ENCODE peak calls at places on chromosomes 11 and 22, in seven cellular contexts. R, A, D, G, J, P and B are unnamed samples.

GRCh38 chr11:79421820-79422219 is 19.0 kb downstream of the TENM4 start:
- DNase-seq in G (no peak), P (no peak), J (no peak), A (no peak), D (no peak), R (no peak), B (no peak)

GRCh38 chr11:63613517-63614135 is 607 bp downstream of the PLAAT3 start:
- DNase-seq in G (peak; percentile 38), J (peak; percentile 64), D (peak; percentile 48), A (peak; percentile 62), P (no peak), R (peak; percentile 16), B (no peak)

GRCh38 chr22:38450234-38450797 is 4.7 kb downstream of the KCNJ4 start:
- DNase-seq in G (no peak), P (no peak), J (no peak), R (no peak), D (no peak), A (no peak), B (no peak)

GRCh38 chr22:24579242-24579569 is 13.7 kb downstream of the LRRC75B start:
- DNase-seq in R (no peak), J (no peak), P (no peak), A (no peak), D (no peak), G (no peak), B (no peak)

GRCh38 chr22:46023558-46023981 is 46.6 kb upstream of the WNT7B start:
- DNase-seq in R (no peak), J (no peak), D (peak; percentile 58), A (peak; percentile 41), P (no peak), G (peak; percentile 69), B (no peak)

GRCh38 chr11:61045271-61045670 is 57.0 kb upstream of the CD5 start:
- DNase-seq in D (no peak), P (no peak), G (no peak), R (no peak), J (no peak), A (no peak), B (no peak)

GRCh38 chr11:37973926-37974325 is 1375.9 kb upstream of the RAG2 start:
- DNase-seq in R (no peak), P (no peak), J (no peak), A (no peak), D (peak; percentile 17), G (no peak), B (no peak)

GRCh38 chr11:130854483-130854882 is 61.8 kb downstream of the SNX19 start:
- DNase-seq in D (no peak), A (no peak), R (no peak), J (no peak), P (no peak), G (no peak), B (no peak)

GRCh38 chr22:49570032-49570848 is 257.4 kb downstream of the BRD1 start:
- DNase-seq in A (peak; percentile 26), G (no peak), P (no peak), R (no peak), J (no peak), D (no peak), B (no peak)

GRCh38 chr11:31804439-31805036 is 6.6 kb downstream of the PAX6 start:
- DNase-seq in D (no peak), J (no peak), R (no peak), P (no peak), A (no peak), G (no peak), B (no peak)

GRCh38 chr11:20351151-20351550 is 12.4 kb upstream of the HTATIP2 start:
- DNase-seq in D (no peak), P (no peak), A (no peak), G (no peak), R (no peak), J (no peak), B (no peak)

GRCh38 chr11:57544566-57544965 is 7.2 kb downstream of the SMTNL1 start:
- DNase-seq in P (no peak), D (no peak), A (no peak), J (no peak), G (no peak), R (no peak), B (no peak)

GRCh38 chr11:64605248-64605560 is 14.2 kb downstream of the SLC22A12 start:
- DNase-seq in D (no peak), J (no peak), A (no peak), P (no peak), R (no peak), G (no peak), B (no peak)

GRCh38 chr11:126083829-126084607 is 21.4 kb upstream of the CDON start:
- DNase-seq in G (no peak), D (no peak), R (no peak), J (no peak), A (no peak), P (no peak), B (peak; percentile 61)

DNA sequence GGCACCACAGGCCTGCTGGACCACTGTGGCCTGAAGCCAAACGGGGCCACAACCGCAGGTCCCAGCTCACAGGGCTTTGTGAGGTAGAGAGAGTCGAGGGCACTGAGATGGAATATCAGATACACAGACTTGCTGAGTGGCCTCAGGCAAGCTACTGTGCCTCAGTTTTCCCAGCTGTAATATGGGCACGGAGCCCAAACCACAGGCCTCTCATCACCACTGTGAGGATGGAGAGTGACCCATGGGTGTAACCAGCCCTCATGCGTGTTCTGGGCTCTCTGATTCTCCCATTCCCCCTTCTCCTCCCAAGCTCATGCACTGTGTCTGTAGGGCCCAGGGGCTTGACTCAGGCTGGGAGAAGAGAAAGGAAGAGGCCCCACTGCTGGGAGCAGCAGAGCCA is 4.2 kb downstream of the UNC93B1 start:
- DNase-seq in A (no peak), D (no peak), G (no peak), P (no peak), J (no peak), R (no peak), B (no peak)
- H3K4me1 ChIP-seq in A (peaks cover 4% of the 10 kb centered on the region), D (no peaks in the 10 kb centered on the region), G (no peaks in the 10 kb centered on the region), P (peaks cover 25% of the 10 kb centered on the region), J (no peaks in the 10 kb centered on the region), R (peaks cover 7% of the 10 kb centered on the region), B (peaks cover 53% of the 10 kb centered on the region)

GRCh38 chr11:68828155-68828931 is 13.4 kb downstream of the CPT1A start:
- DNase-seq in D (no peak), R (no peak), P (no peak), J (no peak), A (no peak), G (no peak), B (no peak)

GRCh38 chr11:68827733-68828132 is 14.0 kb downstream of the CPT1A start:
- DNase-seq in J (no peak), G (no peak), P (peak; percentile 16), R (no peak), D (no peak), A (no peak), B (no peak)

GRCh38 chr11:68828957-68829356 is 12.8 kb downstream of the CPT1A start:
- DNase-seq in P (no peak), J (no peak), A (no peak), G (no peak), R (no peak), D (no peak), B (no peak)

GRCh38 chr11:68832476-68833176 is 9.1 kb downstream of the CPT1A start:
- DNase-seq in J (peak; percentile 39), A (no peak), D (no peak), R (no peak), P (no peak), G (peak; percentile 64), B (no peak)

DNA sequence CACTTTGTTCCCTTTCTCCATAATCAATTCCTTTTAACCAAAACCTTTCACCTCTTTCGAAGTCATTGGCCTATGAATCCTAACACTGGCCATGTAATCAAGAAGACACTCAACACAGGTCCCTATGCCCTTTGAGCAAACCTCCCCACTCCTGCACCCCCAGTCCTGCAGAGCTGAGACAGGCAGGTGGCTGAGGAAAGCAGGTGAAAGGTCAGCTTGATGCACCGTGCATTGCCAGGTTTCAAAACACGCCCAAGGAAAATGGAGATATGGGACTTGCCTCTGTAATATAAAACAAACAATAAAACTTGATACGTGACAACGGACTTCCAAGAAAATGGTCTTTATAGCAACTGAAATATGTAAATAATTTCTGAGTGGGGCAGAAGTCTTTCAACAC is 10.6 kb downstream of the CPT1A start:
- DNase-seq in P (no peak), A (peak; percentile 75), R (no peak), D (no peak), J (no peak), G (no peak), B (no peak)
- H3K4me1 ChIP-seq in P (peaks cover 11% of the 10 kb centered on the region), A (peaks cover 67% of the 10 kb centered on the region), R (peaks cover 11% of the 10 kb centered on the region), D (no peaks in the 10 kb centered on the region), J (peaks cover 13% of the 10 kb centered on the region), G (peaks cover 14% of the 10 kb centered on the region), B (peaks cover 1% of the 10 kb centered on the region)

DNA sequence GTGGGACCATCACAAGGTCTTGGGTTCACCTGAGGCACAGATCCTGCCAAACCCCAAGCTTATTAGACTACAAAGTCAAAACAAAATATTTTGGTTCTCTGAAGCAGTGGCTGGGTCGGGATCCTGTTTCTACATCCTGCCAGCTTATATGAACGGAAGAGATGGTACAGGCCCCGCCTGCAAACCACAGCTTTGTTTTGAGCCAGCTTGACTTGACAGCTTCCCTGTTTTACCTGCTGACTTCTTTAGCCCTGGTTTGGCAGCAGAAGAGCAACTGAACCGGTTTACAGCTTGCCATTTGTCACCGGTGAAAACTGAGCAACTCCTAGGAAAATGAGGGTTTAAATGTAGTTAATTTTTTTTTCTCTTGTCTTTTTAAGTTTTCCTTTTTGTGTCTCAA is 11.4 kb downstream of the PACS1 start:
- DNase-seq in P (no peak), R (peak; percentile 59), D (peak; percentile 33), A (peak; percentile 52), J (peak; percentile 47), G (peak; percentile 29), B (peak; percentile 89)
- H3K4me1 ChIP-seq in P (peaks cover 49% of the 10 kb centered on the region), R (peaks cover 90% of the 10 kb centered on the region), D (peaks cover 23% of the 10 kb centered on the region), A (peaks cover 9% of the 10 kb centered on the region), J (peaks cover 44% of the 10 kb centered on the region), G (peaks cover 62% of the 10 kb centered on the region), B (peaks cover 26% of the 10 kb centered on the region)

DNA sequence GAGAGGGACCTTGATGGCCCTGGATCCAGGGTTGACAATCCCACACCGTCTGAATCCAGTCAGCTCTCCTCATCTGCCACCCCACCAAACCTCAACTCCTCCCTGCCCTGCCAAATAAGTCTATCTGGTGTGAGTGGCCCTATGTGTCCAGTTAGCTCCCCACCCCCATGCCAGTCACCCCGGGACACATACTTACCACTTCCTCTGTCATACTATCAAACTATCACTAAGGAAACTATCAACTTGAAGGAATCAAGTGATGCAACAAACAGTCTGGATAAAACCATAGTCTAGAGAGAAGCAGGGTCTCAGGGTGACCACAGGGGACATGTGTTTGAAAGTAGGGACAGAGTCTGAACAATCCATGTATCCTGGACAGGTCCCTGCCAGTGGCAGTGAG is 13.2 kb upstream of the CSF2RB start:
- DNase-seq in P (no peak), D (no peak), J (no peak), A (no peak), R (no peak), G (no peak), B (no peak)
- H3K4me1 ChIP-seq in P (no peaks in the 10 kb centered on the region), D (no peaks in the 10 kb centered on the region), J (no peaks in the 10 kb centered on the region), A (no peaks in the 10 kb centered on the region), R (no peaks in the 10 kb centered on the region), G (no peaks in the 10 kb centered on the region), B (peaks cover 18% of the 10 kb centered on the region)

GRCh38 chr11:16805942-16806341 is 67.5 kb downstream of the C11orf58 start:
- DNase-seq in P (peak; percentile 91), J (peak; percentile 79), R (no peak), G (peak; percentile 29), A (no peak), D (no peak), B (no peak)
- H3K4me1 ChIP-seq in P (peaks cover 41% of the 10 kb centered on the region), J (peaks cover 58% of the 10 kb centered on the region), R (no peaks in the 10 kb centered on the region), G (no peaks in the 10 kb centered on the region), A (peaks cover 38% of the 10 kb centered on the region), D (peaks cover 18% of the 10 kb centered on the region), B (no peaks in the 10 kb centered on the region)